ENCODE peak calls at places on chromosomes 13 and 19, in seven cellular contexts. One of them, this sample, is unnamed.
A peak's percentile ranks its signal among the peaks of the same experiment; 100 is the strongest.

GRCh38 chr13:73970413-73971055 is 163.7 kb downstream of the KLF12 start:
- DNase-seq in GM12878: no peak
- DNase-seq in CD8-positive, alpha-beta T cell: no peak
- DNase-seq in esophagus muscularis mucosa: no peak
- DNase-seq in MM.1S: no peak
- DNase-seq in endothelial cell: no peak
- DNase-seq in nephron progenitor cell: no peak
- DNase-seq in this sample: no peak

GRCh38 chr13:83884141-83884540 is 1.9 kb upstream of the SLITRK1 start:
- DNase-seq in CD8-positive, alpha-beta T cell: no peak
- DNase-seq in MM.1S: no peak
- DNase-seq in GM12878: no peak
- DNase-seq in endothelial cell: no peak
- DNase-seq in nephron progenitor cell: no peak
- DNase-seq in esophagus muscularis mucosa: no peak
- DNase-seq in this sample: no peak

GRCh38 chr13:101554420-101555125 is 102.1 kb downstream of the ITGBL1 start:
- DNase-seq in GM12878: no peak
- DNase-seq in MM.1S: no peak
- DNase-seq in nephron progenitor cell: no peak
- DNase-seq in esophagus muscularis mucosa: no peak
- DNase-seq in endothelial cell: no peak
- DNase-seq in CD8-positive, alpha-beta T cell: no peak
- DNase-seq in this sample: no peak

GRCh38 chr19:28294395-28294794 is 918.6 kb downstream of the UQCRFS1 start:
- DNase-seq in GM12878: no peak
- DNase-seq in endothelial cell: no peak
- DNase-seq in esophagus muscularis mucosa: peak; percentile 83
- DNase-seq in MM.1S: no peak
- DNase-seq in nephron progenitor cell: no peak
- DNase-seq in CD8-positive, alpha-beta T cell: no peak
- DNase-seq in this sample: no peak

GRCh38 chr19:3665681-3666544 is 34.4 kb downstream of the PIP5K1C start:
- DNase-seq in CD8-positive, alpha-beta T cell: peak; percentile 56
- DNase-seq in MM.1S: peak; percentile 24
- DNase-seq in GM12878: no peak
- DNase-seq in esophagus muscularis mucosa: no peak
- DNase-seq in endothelial cell: peak; percentile 76
- DNase-seq in nephron progenitor cell: peak; percentile 87
- DNase-seq in this sample: peak; percentile 92

GRCh38 chr19:32287811-32288227 is 57.6 kb upstream of the ZNF507 start:
- DNase-seq in MM.1S: peak; percentile 35
- DNase-seq in CD8-positive, alpha-beta T cell: no peak
- DNase-seq in endothelial cell: peak; percentile 65
- DNase-seq in esophagus muscularis mucosa: peak; percentile 90
- DNase-seq in GM12878: no peak
- DNase-seq in nephron progenitor cell: peak; percentile 69
- DNase-seq in this sample: no peak

GRCh38 chr19:10532457-10532856 is 11.2 kb upstream of the ATG4D start:
- DNase-seq in MM.1S: no peak
- DNase-seq in CD8-positive, alpha-beta T cell: no peak
- DNase-seq in GM12878: no peak
- DNase-seq in nephron progenitor cell: no peak
- DNase-seq in endothelial cell: no peak
- DNase-seq in esophagus muscularis mucosa: no peak
- DNase-seq in this sample: no peak

GRCh38 chr19:571127-571974 is 1.0 kb upstream of the BSG start:
- DNase-seq in MM.1S: peak; percentile 68
- DNase-seq in nephron progenitor cell: peak; percentile 47
- DNase-seq in GM12878: peak; percentile 25
- DNase-seq in esophagus muscularis mucosa: no peak
- DNase-seq in endothelial cell: peak; percentile 41
- DNase-seq in CD8-positive, alpha-beta T cell: no peak
- DNase-seq in this sample: peak; percentile 78

GRCh38 chr13:31145417-31145816 is 16.3 kb downstream of the HSPH1 start:
- DNase-seq in GM12878: no peak
- DNase-seq in endothelial cell: no peak
- DNase-seq in nephron progenitor cell: no peak
- DNase-seq in CD8-positive, alpha-beta T cell: no peak
- DNase-seq in esophagus muscularis mucosa: no peak
- DNase-seq in MM.1S: no peak
- DNase-seq in this sample: no peak

GRCh38 chr19:5850189-5850588 is 1.1 kb downstream of the FUT3 start:
- DNase-seq in CD8-positive, alpha-beta T cell: no peak
- DNase-seq in nephron progenitor cell: no peak
- DNase-seq in MM.1S: no peak
- DNase-seq in GM12878: no peak
- DNase-seq in esophagus muscularis mucosa: no peak
- DNase-seq in endothelial cell: no peak
- DNase-seq in this sample: no peak

GRCh38 chr19:11142528-11143171 is 12.9 kb downstream of the SPC24 start:
- DNase-seq in MM.1S: no peak
- DNase-seq in CD8-positive, alpha-beta T cell: no peak
- DNase-seq in endothelial cell: peak; percentile 71
- DNase-seq in nephron progenitor cell: peak; percentile 40
- DNase-seq in GM12878: no peak
- DNase-seq in esophagus muscularis mucosa: peak; percentile 96
- DNase-seq in this sample: peak; percentile 98

GRCh38 chr13:79709526-79709925 is 228.6 kb downstream of the NDFIP2 start:
- DNase-seq in MM.1S: no peak
- DNase-seq in CD8-positive, alpha-beta T cell: no peak
- DNase-seq in esophagus muscularis mucosa: no peak
- DNase-seq in GM12878: no peak
- DNase-seq in nephron progenitor cell: no peak
- DNase-seq in endothelial cell: no peak
- DNase-seq in this sample: no peak

GRCh38 chr13:41459754-41460111 is 2.4 kb downstream of the RGCC start:
- DNase-seq in nephron progenitor cell: no peak
- DNase-seq in GM12878: no peak
- DNase-seq in CD8-positive, alpha-beta T cell: no peak
- DNase-seq in MM.1S: no peak
- DNase-seq in endothelial cell: no peak
- DNase-seq in esophagus muscularis mucosa: no peak
- DNase-seq in this sample: no peak

GRCh38 chr19:1538978-1539377 is 15.1 kb downstream of the PLK5 start:
- DNase-seq in endothelial cell: no peak
- DNase-seq in nephron progenitor cell: no peak
- DNase-seq in CD8-positive, alpha-beta T cell: no peak
- DNase-seq in MM.1S: no peak
- DNase-seq in GM12878: no peak
- DNase-seq in esophagus muscularis mucosa: no peak
- DNase-seq in this sample: no peak

GRCh38 chr13:114110091-114110829 is 22.2 kb downstream of the RASA3 start:
- DNase-seq in nephron progenitor cell: no peak
- DNase-seq in GM12878: no peak
- DNase-seq in CD8-positive, alpha-beta T cell: peak; percentile 64
- DNase-seq in esophagus muscularis mucosa: no peak
- DNase-seq in endothelial cell: peak; percentile 74
- DNase-seq in MM.1S: peak; percentile 94
- DNase-seq in this sample: no peak
- TF ChIP-seq CTCF in nephron progenitor cell: no peak
- TF ChIP-seq CTCF in GM12878: peak; percentile 36
- TF ChIP-seq CTCF in CD8-positive, alpha-beta T cell: peak; percentile 69
- TF ChIP-seq CTCF in esophagus muscularis mucosa: no peak
- TF ChIP-seq CTCF in endothelial cell: peak; percentile 16
- TF ChIP-seq CTCF in MM.1S: peak; percentile 82
- TF ChIP-seq CTCF in this sample: peak; percentile 29

DNA sequence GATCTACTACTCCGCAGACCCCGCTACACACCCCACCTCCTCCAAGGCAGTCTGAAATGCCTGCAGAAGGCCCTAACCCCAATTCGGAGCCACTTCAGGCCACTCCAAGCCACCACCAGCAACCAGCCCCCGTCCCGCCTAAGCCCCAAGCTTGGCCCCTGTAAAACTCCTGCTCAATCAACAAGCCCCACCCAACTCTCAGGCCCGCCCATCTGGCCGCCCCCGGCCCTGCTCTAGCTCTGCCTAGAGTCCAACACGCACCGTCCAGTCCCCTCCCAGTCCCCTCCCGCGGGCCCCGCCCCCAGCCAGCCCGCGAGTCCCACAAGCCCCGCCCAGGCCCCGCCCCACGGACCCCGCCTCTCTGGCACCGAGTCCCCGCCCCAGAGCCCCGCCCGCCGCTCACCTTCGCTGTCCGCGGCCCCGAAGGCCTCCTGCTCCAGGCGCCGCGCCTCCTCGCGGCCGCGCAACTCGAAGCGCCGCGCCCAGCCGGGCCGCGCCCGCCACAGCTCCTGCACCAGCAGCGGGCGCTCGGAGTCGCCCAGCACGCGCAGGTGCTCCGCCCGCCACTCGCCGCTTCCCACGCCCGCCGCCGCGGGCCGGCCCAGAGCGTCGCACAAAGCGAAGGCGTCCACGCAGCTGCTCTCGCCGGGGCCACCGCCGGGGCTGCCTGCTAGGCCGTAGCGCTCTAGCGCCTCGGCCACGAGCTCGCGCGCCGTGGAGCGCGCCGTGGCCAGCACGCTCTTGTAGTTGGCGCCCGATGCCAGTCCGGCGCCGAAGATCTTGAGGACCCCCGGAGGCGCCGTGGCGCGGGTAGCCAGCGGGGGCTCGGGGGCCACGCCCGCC is 1.6 kb downstream of the RASIP1 start:
- DNase-seq in nephron progenitor cell: peak; percentile 100
- DNase-seq in esophagus muscularis mucosa: peak; percentile 96
- DNase-seq in GM12878: peak; percentile 11
- DNase-seq in MM.1S: peak; percentile 26
- DNase-seq in endothelial cell: peak; percentile 99
- DNase-seq in CD8-positive, alpha-beta T cell: peak; percentile 78
- DNase-seq in this sample: peak; percentile 94
- TF ChIP-seq CTCF in nephron progenitor cell: no peak
- TF ChIP-seq CTCF in esophagus muscularis mucosa: peak; percentile 38
- TF ChIP-seq CTCF in GM12878: peak; percentile 25
- TF ChIP-seq CTCF in MM.1S: no peak
- TF ChIP-seq CTCF in endothelial cell: peak; percentile 39
- TF ChIP-seq CTCF in CD8-positive, alpha-beta T cell: no peak
- TF ChIP-seq CTCF in this sample: peak; percentile 45

DNA sequence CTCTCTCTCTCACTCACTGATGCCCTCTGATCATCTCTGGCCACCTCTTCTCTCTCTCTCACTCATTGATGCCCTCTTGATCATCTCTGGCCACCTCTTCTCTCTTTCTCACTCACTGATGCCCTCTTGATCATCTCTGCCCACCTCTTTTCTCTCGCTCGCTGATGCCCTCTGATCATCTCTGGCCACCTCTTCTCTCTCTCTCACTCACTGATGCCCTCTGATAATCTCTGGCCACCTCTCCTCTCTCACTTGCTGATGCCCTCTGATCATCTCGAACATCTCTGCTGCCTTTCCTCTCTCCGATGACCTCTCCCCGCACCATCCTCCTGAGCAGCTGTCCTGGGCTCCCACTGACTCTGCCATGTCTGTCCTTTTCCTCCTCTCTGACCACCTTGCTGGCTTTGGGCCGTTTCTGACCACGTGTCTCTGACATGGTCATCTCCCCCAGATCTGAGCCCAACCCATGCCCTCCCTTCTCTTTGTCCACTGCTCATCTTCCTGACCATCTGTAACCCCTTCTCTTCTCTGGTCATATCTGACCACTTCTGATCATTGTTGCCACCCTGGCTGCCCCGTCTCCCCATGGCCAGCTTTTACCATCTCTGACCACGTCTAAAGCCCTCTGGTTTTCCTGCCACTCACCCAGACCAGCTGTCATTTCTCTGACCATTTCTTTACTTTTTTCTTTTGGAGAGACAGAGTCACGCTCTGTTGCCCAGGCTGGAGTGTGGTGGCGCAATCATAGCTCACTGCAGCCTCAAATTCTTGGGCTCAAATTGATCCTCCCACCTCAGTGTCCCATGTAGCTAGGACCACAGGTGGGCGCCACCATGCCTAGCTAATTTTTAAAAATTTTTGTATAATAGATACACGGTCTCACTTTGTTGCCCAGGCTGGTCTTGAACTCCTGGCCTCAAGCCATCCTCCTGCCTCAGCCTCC is 2.4 kb downstream of the LRFN3 start:
- DNase-seq in CD8-positive, alpha-beta T cell: no peak
- DNase-seq in nephron progenitor cell: no peak
- DNase-seq in GM12878: no peak
- DNase-seq in esophagus muscularis mucosa: no peak
- DNase-seq in endothelial cell: no peak
- DNase-seq in MM.1S: no peak
- DNase-seq in this sample: no peak
- TF ChIP-seq CTCF in CD8-positive, alpha-beta T cell: no peak
- TF ChIP-seq CTCF in nephron progenitor cell: no peak
- TF ChIP-seq CTCF in GM12878: no peak
- TF ChIP-seq CTCF in esophagus muscularis mucosa: no peak
- TF ChIP-seq CTCF in endothelial cell: no peak
- TF ChIP-seq CTCF in MM.1S: no peak
- TF ChIP-seq CTCF in this sample: no peak

GRCh38 chr19:48069435-48069834 is 25.6 kb upstream of the CABP5 start:
- DNase-seq in endothelial cell: peak; percentile 5
- DNase-seq in nephron progenitor cell: no peak
- DNase-seq in GM12878: no peak
- DNase-seq in CD8-positive, alpha-beta T cell: no peak
- DNase-seq in esophagus muscularis mucosa: no peak
- DNase-seq in MM.1S: no peak
- DNase-seq in this sample: no peak
- TF ChIP-seq CTCF in endothelial cell: no peak
- TF ChIP-seq CTCF in nephron progenitor cell: no peak
- TF ChIP-seq CTCF in GM12878: no peak
- TF ChIP-seq CTCF in CD8-positive, alpha-beta T cell: no peak
- TF ChIP-seq CTCF in esophagus muscularis mucosa: no peak
- TF ChIP-seq CTCF in MM.1S: no peak
- TF ChIP-seq CTCF in this sample: no peak